ENCODE peak calls at places on chromosome 17, in seven cellular contexts. J is IMR-90, Z is mesenchymal stem cell, M is mesendoderm, U is neuronal stem cell, E is H9, Q is H1. X is an unnamed sample.

GRCh38 chr17:27807567-27808470 is 7.5 kb upstream of the NOS2 start:
- DNase-seq in U (no peak), M (no peak), E (no peak), J (no peak), Z (no peak), Q (no peak), X (peak; percentile 29)

GRCh38 chr17:59803377-59803757 is 89.4 kb downstream of the TUBD1 start:
- DNase-seq in U (no peak), Z (no peak), E (no peak), Q (no peak), J (no peak), M (no peak), X (no peak)

GRCh38 chr17:4598776-4599504 is 14.6 kb downstream of the SMTNL2 start:
- DNase-seq in J (peak; percentile 51), U (no peak), M (no peak), Q (no peak), Z (peak; percentile 50), E (no peak), X (peak; percentile 8)

GRCh38 chr17:31581491-31581890 is 190.0 kb downstream of the RAB11FIP4 start:
- DNase-seq in Z (no peak), M (no peak), E (peak; percentile 32), U (no peak), J (peak; percentile 29), Q (no peak), X (no peak)

GRCh38 chr17:32488177-32488542 is 1.4 kb downstream of the CDK5R1 start:
- DNase-seq in J (no peak), Q (no peak), Z (no peak), E (no peak), M (no peak), U (no peak), X (no peak)

GRCh38 chr17:40705567-40705966 is 2.0 kb upstream of the KRT24 start:
- DNase-seq in U (no peak), J (no peak), E (no peak), Q (no peak), M (no peak), Z (no peak), X (no peak)

GRCh38 chr17:68355093-68355492 is 63.8 kb downstream of the ARSG start:
- DNase-seq in Z (peak; percentile 71), M (no peak), E (no peak), U (no peak), Q (no peak), J (peak; percentile 65), X (peak; percentile 74)

GRCh38 chr17:34578016-34578415 is 1.4 kb upstream of the TMEM132E start:
- DNase-seq in Q (no peak), Z (no peak), E (peak; percentile 62), U (no peak), M (no peak), J (no peak), X (no peak)

GRCh38 chr17:57342141-57342540 is 85.8 kb downstream of the MSI2 start:
- DNase-seq in Q (no peak), Z (no peak), M (no peak), U (no peak), E (no peak), J (no peak), X (no peak)

GRCh38 chr17:63399316-63399715 is 46.8 kb downstream of the CYB561 start:
- DNase-seq in Q (no peak), U (no peak), J (peak; percentile 70), E (no peak), Z (peak; percentile 55), M (no peak), X (no peak)

GRCh38 chr17:40422990-40423611 is 5.4 kb upstream of the TOP2A start:
- DNase-seq in E (peak; percentile 89), M (peak; percentile 88), Z (peak; percentile 11), U (peak; percentile 37), J (no peak), Q (no peak), X (no peak)

GRCh38 chr17:34301986-34302385 is 16.4 kb downstream of the CCL11 start:
- DNase-seq in J (peak; percentile 20), U (no peak), M (no peak), Z (no peak), Q (no peak), E (no peak), X (no peak)

GRCh38 chr17:29107933-29108805 is 65.2 kb downstream of the PIPOX start:
- DNase-seq in M (peak; percentile 44), Q (no peak), Z (no peak), E (no peak), J (no peak), U (no peak), X (peak; percentile 58)

GRCh38 chr17:8002646-8003593 is 505 bp downstream of the GUCY2D start:
- DNase-seq in Z (no peak), Q (no peak), U (no peak), E (peak; percentile 51), J (no peak), M (no peak), X (no peak)

GRCh38 chr17:77800832-77801231 is 157.7 kb upstream of the TNRC6C start:
- DNase-seq in M (no peak), J (no peak), E (no peak), Q (no peak), Z (no peak), U (no peak), X (no peak)

GRCh38 chr17:3989156-3989886 is 25.1 kb upstream of the ATP2A3 start:
- DNase-seq in J (no peak), M (no peak), E (peak; percentile 33), Q (no peak), Z (no peak), U (no peak), X (no peak)

GRCh38 chr17:61454095-61454931 is 2.1 kb downstream of the TBX4 start:
- DNase-seq in J (no peak), E (peak; percentile 67), Z (peak; percentile 32), U (no peak), Q (no peak), M (no peak), X (no peak)

GRCh38 chr17:1031711-1032110 is 34.8 kb downstream of the TIMM22 start:
- DNase-seq in J (no peak), E (peak; percentile 78), M (peak; percentile 71), U (peak; percentile 45), Z (peak; percentile 58), Q (no peak), X (no peak)

DNA sequence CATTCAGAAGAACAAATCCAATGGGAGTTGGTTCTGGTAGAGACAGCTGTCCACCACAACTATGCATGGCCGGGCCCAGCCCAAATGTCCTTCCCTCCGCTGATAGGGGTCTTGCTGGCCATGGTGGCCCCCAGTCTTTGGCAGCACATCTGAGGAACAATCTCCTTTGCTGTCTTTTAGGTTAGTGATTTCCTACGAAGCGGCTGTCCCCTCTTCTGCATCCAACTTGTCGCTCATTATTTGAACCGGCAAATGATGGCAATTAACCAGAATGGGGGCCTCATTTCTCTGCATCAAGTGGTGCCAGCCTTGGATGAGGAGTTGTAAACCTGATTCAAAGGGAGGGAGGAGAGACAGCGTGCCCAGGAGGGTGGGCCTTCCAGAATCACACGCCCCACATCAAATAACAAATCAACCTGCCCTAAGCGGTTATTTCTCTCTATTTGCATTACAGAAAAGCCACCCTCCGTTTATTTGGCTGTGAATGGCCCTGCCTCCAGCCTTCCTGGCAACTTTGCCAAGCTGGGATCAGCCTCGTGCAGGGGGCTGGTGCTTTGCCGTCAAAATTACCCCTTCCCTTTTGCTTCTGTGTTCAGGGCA is 156.5 kb downstream of the RGS9 start:
- DNase-seq in Q (no peak), M (no peak), J (no peak), U (no peak), E (no peak), Z (no peak), X (no peak)
- H3K4ac ChIP-seq in Q (no peak overlapping the region), M (no peak overlapping the region), J (no peak overlapping the region), U (no peak overlapping the region), E (no peak overlapping the region), Z (no peak overlapping the region), X (no peak overlapping the region)

DNA sequence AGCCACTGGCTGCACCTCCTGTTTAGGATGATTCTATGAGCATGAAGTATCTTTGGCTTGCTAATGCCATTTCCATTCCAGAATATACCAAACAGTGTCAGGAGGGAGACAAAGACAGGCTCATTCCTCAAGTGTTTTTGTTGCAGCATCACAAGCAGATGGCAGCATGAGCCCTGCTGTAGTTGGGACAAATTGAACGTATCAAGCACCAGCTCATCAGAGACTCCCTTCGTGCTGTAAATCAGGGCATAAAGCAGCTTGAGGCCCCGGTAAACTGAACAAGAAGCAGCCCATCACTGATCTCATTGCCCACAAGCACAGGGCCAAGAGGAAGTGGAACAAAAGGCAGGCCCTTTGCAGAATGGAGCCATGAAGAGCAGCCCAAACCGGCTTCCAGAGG is 45.8 kb upstream of the HS3ST3A1 start:
- DNase-seq in M (no peak), U (no peak), Q (no peak), J (no peak), Z (peak; percentile 22), E (no peak), X (no peak)
- H2BK120ac ChIP-seq in M (no peak overlapping the region), U (no peak overlapping the region), Q (no peak overlapping the region), J (no peak overlapping the region), Z (no peak overlapping the region), E (no peak overlapping the region), X (no peak overlapping the region)

GRCh38 chr17:82432017-82432416 is 13.6 kb upstream of the OGFOD3 start:
- DNase-seq in Q (no peak), J (no peak), U (no peak), Z (no peak), E (no peak), M (no peak), X (no peak)

GRCh38 chr17:82435103-82435502 is 15.4 kb downstream of the CYBC1 start:
- DNase-seq in E (no peak), J (peak; percentile 32), Z (peak; percentile 9), U (no peak), M (no peak), Q (no peak), X (peak; percentile 95)

GRCh38 chr17:82434216-82434565 is 15.8 kb upstream of the OGFOD3 start:
- DNase-seq in J (no peak), U (no peak), Z (no peak), Q (no peak), E (no peak), M (no peak), X (no peak)

GRCh38 chr17:82435601-82436583 is 14.7 kb downstream of the CYBC1 start:
- DNase-seq in M (no peak), E (peak; percentile 36), J (no peak), Q (no peak), U (no peak), Z (no peak), X (no peak)

GRCh38 chr17:82433560-82434215 is 15.3 kb upstream of the OGFOD3 start:
- DNase-seq in E (no peak), M (no peak), Q (no peak), U (no peak), Z (no peak), J (no peak), X (no peak)
- H3K4ac ChIP-seq in E (no peak overlapping the region), M (no peak overlapping the region), Q (no peak overlapping the region), U (no peak overlapping the region), Z (no peak overlapping the region), J (no peak overlapping the region), X (no peak overlapping the region)

DNA sequence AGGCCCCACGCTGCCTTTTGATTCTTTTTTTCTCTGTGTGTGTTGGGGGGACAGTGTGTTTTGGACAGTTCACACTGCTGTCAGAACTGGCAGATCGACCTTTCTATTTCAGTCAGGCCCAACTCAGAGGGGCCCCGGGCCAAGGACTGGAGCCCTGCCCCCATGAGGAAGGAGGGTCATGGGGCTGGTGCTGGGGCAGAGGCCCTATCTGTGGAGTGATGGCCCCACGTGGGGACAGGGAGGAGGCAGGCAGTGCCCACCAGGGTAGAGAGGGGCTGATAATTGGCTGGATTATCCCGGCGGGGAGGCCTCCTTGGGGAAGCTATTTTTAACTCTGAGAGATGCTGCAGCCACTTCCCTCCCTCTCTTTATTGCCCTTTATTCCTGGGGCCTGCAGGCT is 5.7 kb upstream of the KCNJ12 start:
- DNase-seq in Q (no peak), M (peak; percentile 81), E (no peak), Z (peak; percentile 33), U (peak; percentile 69), J (no peak), X (no peak)
- H2BK120ac ChIP-seq in Q (no peak overlapping the region), M (no peak overlapping the region), E (no peak overlapping the region), Z (no peak overlapping the region), U (no peak overlapping the region), J (no peak overlapping the region), X (no peak overlapping the region)